ENCODE peak calls at places on chromosomes 7 and 10, in ten cellular contexts. One of them, this sample, is unnamed.

GRCh38 chr7:135709508-135709907 is 18.5 kb downstream of the SLC13A4 start:
- DNase-seq in GM04504: no peak
- DNase-seq in amniotic stem cell: no peak
- DNase-seq in germinal center: no peak
- DNase-seq in astrocyte: no peak
- DNase-seq in T-helper 2 cell: no peak
- DNase-seq in NCI-H69: no peak
- DNase-seq in progenitor cell of endocrine pancreas: no peak
- DNase-seq in body of pancreas: no peak
- DNase-seq in endodermal cell: no peak
- DNase-seq in this sample: no peak

GRCh38 chr7:22248111-22248809 is 108.7 kb downstream of the RAPGEF5 start:
- DNase-seq in GM04504: no peak
- DNase-seq in amniotic stem cell: no peak
- DNase-seq in germinal center: no peak
- DNase-seq in astrocyte: no peak
- DNase-seq in T-helper 2 cell: no peak
- DNase-seq in NCI-H69: no peak
- DNase-seq in progenitor cell of endocrine pancreas: no peak
- DNase-seq in body of pancreas: no peak
- DNase-seq in endodermal cell: no peak
- DNase-seq in this sample: no peak

GRCh38 chr7:157440346-157441022 is 103.7 kb downstream of the DNAJB6 start:
- DNase-seq in GM04504: no peak
- DNase-seq in amniotic stem cell: no peak
- DNase-seq in germinal center: no peak
- DNase-seq in astrocyte: no peak
- DNase-seq in T-helper 2 cell: no peak
- DNase-seq in NCI-H69: no peak
- DNase-seq in progenitor cell of endocrine pancreas: no peak
- DNase-seq in body of pancreas: no peak
- DNase-seq in endodermal cell: peak
- DNase-seq in this sample: no peak

GRCh38 chr10:6065406-6065805 is 3.2 kb upstream of the IL2RA start:
- DNase-seq in GM04504: no peak
- DNase-seq in amniotic stem cell: no peak
- DNase-seq in germinal center: no peak
- DNase-seq in astrocyte: no peak
- DNase-seq in T-helper 2 cell: no peak
- DNase-seq in NCI-H69: no peak
- DNase-seq in progenitor cell of endocrine pancreas: no peak
- DNase-seq in body of pancreas: no peak
- DNase-seq in endodermal cell: peak
- DNase-seq in this sample: no peak

GRCh38 chr10:34061846-34062245 is 727.4 kb upstream of the NRP1 start:
- DNase-seq in GM04504: no peak
- DNase-seq in amniotic stem cell: no peak
- DNase-seq in germinal center: no peak
- DNase-seq in astrocyte: peak
- DNase-seq in T-helper 2 cell: no peak
- DNase-seq in NCI-H69: no peak
- DNase-seq in progenitor cell of endocrine pancreas: no peak
- DNase-seq in body of pancreas: no peak
- DNase-seq in endodermal cell: no peak
- DNase-seq in this sample: no peak

GRCh38 chr7:140342732-140343514 is 55.4 kb downstream of the SLC37A3 start:
- DNase-seq in GM04504: no peak
- DNase-seq in amniotic stem cell: no peak
- DNase-seq in germinal center: peak
- DNase-seq in astrocyte: peak
- DNase-seq in T-helper 2 cell: no peak
- DNase-seq in NCI-H69: peak
- DNase-seq in progenitor cell of endocrine pancreas: peak
- DNase-seq in body of pancreas: peak
- DNase-seq in endodermal cell: peak
- DNase-seq in this sample: peak

GRCh38 chr10:77555591-77556212 is 81.9 kb downstream of the KCNMA1 start:
- DNase-seq in GM04504: no peak
- DNase-seq in amniotic stem cell: no peak
- DNase-seq in germinal center: no peak
- DNase-seq in astrocyte: no peak
- DNase-seq in T-helper 2 cell: no peak
- DNase-seq in NCI-H69: no peak
- DNase-seq in progenitor cell of endocrine pancreas: no peak
- DNase-seq in body of pancreas: no peak
- DNase-seq in endodermal cell: no peak
- DNase-seq in this sample: no peak

GRCh38 chr7:18320422-18320821 is 175.1 kb upstream of the HDAC9 start:
- DNase-seq in GM04504: no peak
- DNase-seq in amniotic stem cell: no peak
- DNase-seq in germinal center: no peak
- DNase-seq in astrocyte: no peak
- DNase-seq in T-helper 2 cell: no peak
- DNase-seq in NCI-H69: no peak
- DNase-seq in progenitor cell of endocrine pancreas: no peak
- DNase-seq in body of pancreas: no peak
- DNase-seq in endodermal cell: no peak
- DNase-seq in this sample: no peak